ENCODE peak calls at places on chromosomes 16 and 17, in seven cellular contexts. K is endodermal cell, D is A549, Q is left ventricle myocardium inferior, O is BJ, N is AG04450, V is GM12865. J is an unnamed sample.

GRCh38 chr17:41724476-41725030 is 9.9 kb downstream of the HAP1 start:
- DNase-seq in O (no peak), N (no peak), D (no peak), K (no peak), V (no peak), Q (no peak), J (no peak)

GRCh38 chr16:66399930-66400329 is 27.2 kb upstream of the BEAN1 start:
- DNase-seq in D (no peak), N (no peak), Q (no peak), K (no peak), O (no peak), V (no peak), J (no peak)

GRCh38 chr16:20236890-20237289 is 90.4 kb downstream of the GP2 start:
- DNase-seq in K (no peak), Q (no peak), D (no peak), N (no peak), V (no peak), O (no peak), J (no peak)

GRCh38 chr16:68370921-68371651 is 60.3 kb downstream of the PRMT7 start:
- DNase-seq in K (no peak), O (no peak), V (no peak), N (no peak), Q (no peak), D (no peak), J (no peak)

GRCh38 chr17:28416703-28417311 is 10.8 kb upstream of the SLC46A1 start:
- DNase-seq in D (peak), N (peak), V (peak), O (no peak), K (peak), Q (no peak), J (no peak)

GRCh38 chr16:66889622-66890021 is 9.3 kb downstream of the PDP2 start:
- DNase-seq in D (no peak), K (no peak), V (no peak), O (no peak), Q (no peak), N (no peak), J (no peak)

GRCh38 chr17:79878346-79878745 is 39.1 kb upstream of the CBX4 start:
- DNase-seq in Q (no peak), D (no peak), V (no peak), N (no peak), O (no peak), K (no peak), J (no peak)

GRCh38 chr17:39110435-39111136 is 40.9 kb downstream of the PLXDC1 start:
- DNase-seq in D (no peak), V (no peak), K (peak), Q (no peak), N (no peak), O (no peak), J (no peak)

GRCh38 chr17:43193251-43193650 is 18.4 kb upstream of the TMEM106A start:
- DNase-seq in O (no peak), D (no peak), K (no peak), N (no peak), V (no peak), Q (no peak), J (no peak)

GRCh38 chr16:79264237-79265104 is 336.1 kb downstream of the MAF start:
- DNase-seq in Q (no peak), O (no peak), V (no peak), N (no peak), D (no peak), K (no peak), J (no peak)

GRCh38 chr16:88737298-88738166 is 31.2 kb downstream of the CTU2 start:
- DNase-seq in K (peak), D (peak), N (peak), O (no peak), Q (peak), V (peak), J (peak)

DNA sequence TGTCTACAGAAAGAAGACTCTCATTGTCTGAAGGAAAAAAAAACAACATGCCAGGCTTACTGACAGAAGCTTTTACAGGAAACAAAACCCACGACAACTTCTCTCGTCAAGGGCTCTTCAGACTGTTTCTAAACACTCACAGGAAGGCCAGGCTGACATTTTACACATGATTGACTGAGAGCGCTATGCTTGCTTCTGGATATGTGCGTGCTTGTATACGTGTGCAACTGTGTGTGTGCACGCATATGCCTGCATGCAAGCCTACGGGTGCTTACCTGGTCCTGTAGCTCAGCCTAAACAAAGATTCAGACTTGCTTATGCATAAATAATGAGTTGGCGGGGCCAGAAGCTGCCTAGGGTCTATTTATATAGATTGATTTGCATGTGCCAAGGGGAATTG is 460.9 kb upstream of the C16orf82 start:
- DNase-seq in D (no peak), O (no peak), V (no peak), N (no peak), K (no peak), Q (no peak), J (no peak)
- H3K4me3 ChIP-seq in D (no peak), O (no peak), V (no peak), N (no peak), K (peak), Q (no peak), J (no peak)

DNA sequence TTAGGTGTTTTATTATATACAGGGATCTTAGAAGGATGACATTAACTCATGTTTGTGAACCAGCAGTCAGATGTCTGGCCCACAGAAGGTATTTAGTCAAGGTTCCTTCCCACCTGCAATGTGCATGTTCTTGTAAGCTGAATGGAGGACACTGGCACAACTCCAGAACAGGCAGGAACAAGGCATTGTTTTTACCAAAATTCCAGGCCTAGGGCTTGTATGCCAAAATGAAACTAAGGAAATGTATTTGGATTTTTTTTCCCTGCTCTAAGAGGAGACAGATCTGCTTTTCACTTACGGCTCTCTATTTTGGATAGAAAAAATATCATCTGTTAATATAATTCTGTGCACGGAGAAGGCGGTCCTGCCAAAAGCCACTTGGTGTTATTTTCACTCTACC is 312.5 kb downstream of the GRIN2A start:
- DNase-seq in O (no peak), Q (no peak), K (no peak), N (no peak), D (no peak), V (no peak), J (no peak)
- H3K4me3 ChIP-seq in O (no peak), Q (no peak), K (no peak), N (no peak), D (no peak), V (no peak), J (no peak)

GRCh38 chr17:74325743-74326379 is at the start of gene KIF19:
- DNase-seq in Q (peak), V (peak), O (no peak), N (no peak), K (peak), D (no peak), J (peak)
- H3K4me3 ChIP-seq in Q (peak), V (peak), O (no peak), N (no peak), K (peak), D (peak), J (peak)

GRCh38 chr16:3180445-3180878 is 7.5 kb upstream of the OR1F1 start:
- DNase-seq in V (peak), N (no peak), D (peak), O (no peak), K (peak), Q (no peak), J (no peak)

GRCh38 chr16:3179651-3180050 is 8.4 kb upstream of the OR1F1 start:
- DNase-seq in N (no peak), D (no peak), O (no peak), Q (no peak), K (no peak), V (no peak), J (peak)

GRCh38 chr16:3182608-3183444 is 5.2 kb upstream of the OR1F1 start:
- DNase-seq in V (peak), K (peak), Q (no peak), O (no peak), D (peak), N (no peak), J (no peak)

GRCh38 chr16:3186946-3187690 is 886 bp upstream of the OR1F1 start:
- DNase-seq in O (no peak), D (no peak), N (no peak), K (peak), V (no peak), Q (no peak), J (no peak)

DNA sequence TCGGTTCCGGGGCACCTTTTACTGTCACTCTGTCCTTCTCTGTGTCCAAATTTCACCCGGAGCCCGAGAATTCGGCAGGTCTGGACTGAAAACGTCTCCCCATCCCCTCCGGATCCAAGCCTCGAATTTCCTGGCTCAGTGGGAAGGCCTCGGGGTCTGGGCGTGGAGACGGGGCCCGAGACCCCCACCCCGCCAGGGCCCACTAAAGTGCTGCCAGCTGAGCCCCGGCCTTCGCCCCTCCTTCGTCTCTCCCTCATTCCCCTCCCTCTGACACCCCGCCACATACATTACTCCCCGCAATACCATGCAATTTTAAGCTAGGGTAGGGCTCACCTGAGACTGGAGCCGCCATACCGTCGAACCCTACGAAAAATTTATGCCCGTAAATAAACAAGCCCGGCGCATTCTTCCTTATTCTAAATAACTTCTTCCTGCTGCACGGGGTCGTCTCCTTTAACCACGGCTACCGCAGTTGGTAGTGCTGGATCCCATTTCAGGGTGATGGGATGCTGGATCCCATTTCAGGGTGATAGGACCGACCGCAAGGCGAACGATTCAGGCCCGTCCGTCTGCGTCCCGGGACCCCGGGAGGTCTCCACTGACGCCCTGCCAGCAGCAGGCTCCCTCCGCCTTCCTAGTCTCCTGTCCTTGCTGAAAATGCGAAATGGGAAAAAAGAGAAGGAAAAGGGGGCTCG is 4.4 kb upstream of the OR1F1 start:
- DNase-seq in N (no peak), K (peak), O (no peak), V (no peak), Q (no peak), D (no peak), J (no peak)
- H3K4me3 ChIP-seq in N (peak), K (peak), O (peak), V (peak), Q (peak), D (peak), J (peak)

GRCh38 chr16:70653809-70654771 is 7.7 kb downstream of the IL34 start:
- DNase-seq in Q (peak), N (peak), D (peak), K (peak), O (peak), V (peak), J (peak)
- H3K4me3 ChIP-seq in Q (peak), N (peak), D (peak), K (no peak), O (peak), V (no peak), J (peak)

GRCh38 chr17:35449371-35449931 is 885 bp upstream of the SLFN13 start:
- DNase-seq in V (peak), D (no peak), N (no peak), O (no peak), K (peak), Q (peak), J (peak)

GRCh38 chr17:35448214-35448898 is at the start of gene SLFN13:
- DNase-seq in O (no peak), D (peak), K (peak), N (no peak), V (peak), Q (peak), J (peak)

GRCh38 chr17:35448899-35449227 is 297 bp upstream of the SLFN13 start:
- DNase-seq in N (no peak), O (no peak), K (no peak), Q (no peak), D (no peak), V (no peak), J (no peak)

DNA sequence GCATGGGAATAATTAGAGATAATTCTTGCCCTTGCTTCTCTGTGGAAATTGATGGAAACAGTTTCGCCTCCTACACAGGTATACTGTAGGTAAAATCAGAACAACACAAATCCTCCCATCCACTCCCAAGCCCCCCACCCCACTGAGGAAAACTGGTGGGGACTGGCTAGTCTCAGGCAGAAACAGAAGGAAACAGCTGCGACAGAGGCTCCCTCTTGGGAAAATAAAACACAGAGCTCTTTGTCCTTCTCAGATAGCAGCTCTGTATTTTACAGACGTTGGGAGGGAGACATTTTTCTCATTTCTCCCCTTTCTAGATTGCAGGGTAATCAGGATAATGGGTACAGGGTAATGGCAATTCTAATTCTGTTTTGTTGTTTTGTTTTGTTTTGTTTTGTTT is 1.1 kb downstream of the SLFN13 start:
- DNase-seq in Q (no peak), D (no peak), K (no peak), V (no peak), O (no peak), N (no peak), J (no peak)
- H3K4me3 ChIP-seq in Q (peak), D (peak), K (no peak), V (peak), O (no peak), N (peak), J (peak)

GRCh38 chr17:67491009-67491677 is 114.1 kb downstream of the PITPNC1 start:
- DNase-seq in Q (peak), N (peak), V (no peak), D (peak), O (peak), K (peak), J (peak)
- H3K4me3 ChIP-seq in Q (peak), N (peak), V (no peak), D (peak), O (peak), K (no peak), J (peak)

GRCh38 chr17:68760141-68760475 is 158.9 kb upstream of the FAM20A start:
- DNase-seq in K (no peak), D (no peak), Q (no peak), N (no peak), O (no peak), V (no peak), J (no peak)

GRCh38 chr17:68762911-68763310 is 161.7 kb upstream of the FAM20A start:
- DNase-seq in Q (no peak), N (no peak), O (no peak), V (no peak), K (no peak), D (no peak), J (no peak)

GRCh38 chr17:68759002-68759342 is 157.8 kb upstream of the FAM20A start:
- DNase-seq in N (no peak), O (no peak), K (no peak), V (no peak), D (no peak), Q (no peak), J (no peak)

GRCh38 chr17:68763551-68763950 is 162.4 kb upstream of the FAM20A start:
- DNase-seq in V (no peak), O (no peak), D (no peak), K (no peak), Q (no peak), N (no peak), J (no peak)

GRCh38 chr17:68759343-68760140 is 158.4 kb upstream of the FAM20A start:
- DNase-seq in V (peak), D (peak), O (peak), N (peak), K (peak), Q (peak), J (peak)
- H3K4me3 ChIP-seq in V (no peak), D (peak), O (peak), N (peak), K (no peak), Q (peak), J (peak)

GRCh38 chr17:6461792-6462524 is 17.7 kb downstream of the PIMREG start:
- DNase-seq in K (peak), N (no peak), O (no peak), Q (no peak), D (no peak), V (no peak), J (no peak)
- H3K4me3 ChIP-seq in K (no peak), N (no peak), O (no peak), Q (no peak), D (no peak), V (no peak), J (no peak)